ENCODE peak calls at places on chromosomes 1 and 21, in five cellular contexts. One of them, this sample, is unnamed.

GRCh38 chr21:33432496-33432895 is 29.3 kb downstream of the IFNGR2 start:
- DNase-seq in fibroblast of lung: no peak
- DNase-seq in GM23248: no peak
- DNase-seq in mammary epithelial cell: no peak
- DNase-seq in astrocyte: no peak
- DNase-seq in this sample: no peak

GRCh38 chr1:18869847-18870246 is 10.4 kb upstream of the TAS1R2 start:
- DNase-seq in fibroblast of lung: no peak
- DNase-seq in GM23248: no peak
- DNase-seq in mammary epithelial cell: no peak
- DNase-seq in astrocyte: no peak
- DNase-seq in this sample: no peak

GRCh38 chr1:172775598-172776570 is 117.0 kb downstream of the FASLG start:
- DNase-seq in fibroblast of lung: peak; percentile 90
- DNase-seq in GM23248: peak; percentile 40
- DNase-seq in mammary epithelial cell: no peak
- DNase-seq in astrocyte: no peak
- DNase-seq in this sample: peak; percentile 56

GRCh38 chr1:96362623-96363022 is 359.0 kb upstream of the PTBP2 start:
- DNase-seq in fibroblast of lung: peak; percentile 98
- DNase-seq in GM23248: peak; percentile 97
- DNase-seq in mammary epithelial cell: peak; percentile 98
- DNase-seq in astrocyte: peak; percentile 100
- DNase-seq in this sample: peak; percentile 99

GRCh38 chr1:108704501-108704900 is 8.2 kb upstream of the FNDC7 start:
- DNase-seq in fibroblast of lung: peak; percentile 80
- DNase-seq in GM23248: peak; percentile 87
- DNase-seq in mammary epithelial cell: peak; percentile 76
- DNase-seq in astrocyte: peak; percentile 73
- DNase-seq in this sample: peak; percentile 78

GRCh38 chr1:216175714-216176113 is 247.5 kb downstream of the USH2A start:
- DNase-seq in fibroblast of lung: no peak
- DNase-seq in GM23248: no peak
- DNase-seq in mammary epithelial cell: no peak
- DNase-seq in astrocyte: no peak
- DNase-seq in this sample: no peak

GRCh38 chr1:152878042-152878441 is at the start of gene SMCP:
- DNase-seq in fibroblast of lung: no peak
- DNase-seq in GM23248: peak; percentile 12
- DNase-seq in mammary epithelial cell: no peak
- DNase-seq in astrocyte: no peak
- DNase-seq in this sample: no peak

GRCh38 chr1:160342520-160342919 is 530 bp downstream of the COPA start:
- DNase-seq in fibroblast of lung: peak; percentile 19
- DNase-seq in GM23248: peak; percentile 50
- DNase-seq in mammary epithelial cell: peak; percentile 16
- DNase-seq in astrocyte: no peak
- DNase-seq in this sample: peak; percentile 40

GRCh38 chr1:157781048-157781447 is 4.1 kb upstream of the FCRL2 start:
- DNase-seq in fibroblast of lung: no peak
- DNase-seq in GM23248: no peak
- DNase-seq in mammary epithelial cell: no peak
- DNase-seq in astrocyte: no peak
- DNase-seq in this sample: no peak

GRCh38 chr1:81225769-81226602 is 574.7 kb upstream of the ADGRL2 start:
- DNase-seq in fibroblast of lung: no peak
- DNase-seq in GM23248: no peak
- DNase-seq in mammary epithelial cell: no peak
- DNase-seq in astrocyte: no peak
- DNase-seq in this sample: no peak

GRCh38 chr1:218585565-218586184 is 240.5 kb downstream of the TGFB2 start:
- DNase-seq in fibroblast of lung: peak; percentile 71
- DNase-seq in GM23248: peak; percentile 70
- DNase-seq in mammary epithelial cell: peak; percentile 81
- DNase-seq in astrocyte: peak; percentile 79
- DNase-seq in this sample: peak; percentile 90

GRCh38 chr1:111227875-111228747 is 598 bp downstream of the CHI3L2 start:
- DNase-seq in fibroblast of lung: peak; percentile 92
- DNase-seq in GM23248: peak; percentile 93
- DNase-seq in mammary epithelial cell: peak; percentile 87
- DNase-seq in astrocyte: peak; percentile 92
- DNase-seq in this sample: peak; percentile 43

GRCh38 chr1:221933814-221934213 is 191.9 kb upstream of the DUSP10 start:
- DNase-seq in fibroblast of lung: no peak
- DNase-seq in GM23248: no peak
- DNase-seq in mammary epithelial cell: no peak
- DNase-seq in astrocyte: no peak
- DNase-seq in this sample: no peak

GRCh38 chr1:76759950-76760349 is 107.3 kb upstream of the ST6GALNAC5 start:
- DNase-seq in fibroblast of lung: peak; percentile 61
- DNase-seq in GM23248: peak; percentile 41
- DNase-seq in mammary epithelial cell: peak; percentile 5
- DNase-seq in astrocyte: peak; percentile 17
- DNase-seq in this sample: peak; percentile 11

GRCh38 chr1:147613506-147613905 is 56.8 kb downstream of the ACP6 start:
- DNase-seq in fibroblast of lung: peak; percentile 82
- DNase-seq in GM23248: no peak
- DNase-seq in mammary epithelial cell: no peak
- DNase-seq in astrocyte: peak; percentile 16
- DNase-seq in this sample: no peak

GRCh38 chr1:218299416-218299815 is 14.3 kb downstream of the RRP15 start:
- DNase-seq in fibroblast of lung: peak; percentile 78
- DNase-seq in GM23248: peak; percentile 75
- DNase-seq in mammary epithelial cell: peak; percentile 32
- DNase-seq in astrocyte: peak; percentile 56
- DNase-seq in this sample: peak; percentile 60

GRCh38 chr1:15261155-15262002 is 14.4 kb downstream of the FHAD1 start:
- DNase-seq in fibroblast of lung: no peak
- DNase-seq in GM23248: peak; percentile 59
- DNase-seq in mammary epithelial cell: no peak
- DNase-seq in astrocyte: no peak
- DNase-seq in this sample: peak; percentile 59

GRCh38 chr1:147168626-147169058 is 3.6 kb downstream of the PRKAB2 start:
- DNase-seq in fibroblast of lung: peak; percentile 49
- DNase-seq in GM23248: peak; percentile 49
- DNase-seq in mammary epithelial cell: no peak
- DNase-seq in astrocyte: peak; percentile 36
- DNase-seq in this sample: peak; percentile 54

GRCh38 chr1:245577396-245578157 is 422.8 kb downstream of the KIF26B start:
- DNase-seq in fibroblast of lung: no peak
- DNase-seq in GM23248: peak; percentile 17
- DNase-seq in mammary epithelial cell: no peak
- DNase-seq in astrocyte: no peak
- DNase-seq in this sample: no peak

GRCh38 chr1:17729248-17729647 is 25.9 kb upstream of the ACTL8 start:
- DNase-seq in fibroblast of lung: no peak
- DNase-seq in GM23248: no peak
- DNase-seq in mammary epithelial cell: no peak
- DNase-seq in astrocyte: no peak
- DNase-seq in this sample: no peak

GRCh38 chr1:89462250-89462649 is 62.4 kb upstream of the LRRC8B start:
- DNase-seq in fibroblast of lung: no peak
- DNase-seq in GM23248: no peak
- DNase-seq in mammary epithelial cell: no peak
- DNase-seq in astrocyte: no peak
- DNase-seq in this sample: no peak

GRCh38 chr1:65769621-65770020 is 23.1 kb upstream of the PDE4B start:
- DNase-seq in fibroblast of lung: peak; percentile 26
- DNase-seq in GM23248: peak; percentile 52
- DNase-seq in mammary epithelial cell: no peak
- DNase-seq in astrocyte: peak; percentile 27
- DNase-seq in this sample: no peak

GRCh38 chr1:13507075-13507474 is 6.7 kb downstream of the LRRC38 start:
- DNase-seq in fibroblast of lung: no peak
- DNase-seq in GM23248: no peak
- DNase-seq in mammary epithelial cell: no peak
- DNase-seq in astrocyte: no peak
- DNase-seq in this sample: no peak

GRCh38 chr1:37622131-37622530 is 12.6 kb downstream of the RSPO1 start:
- DNase-seq in fibroblast of lung: no peak
- DNase-seq in GM23248: no peak
- DNase-seq in mammary epithelial cell: no peak
- DNase-seq in astrocyte: no peak
- DNase-seq in this sample: no peak

GRCh38 chr1:235156265-235156664 is 4.8 kb downstream of the RBM34 start:
- DNase-seq in fibroblast of lung: no peak
- DNase-seq in GM23248: no peak
- DNase-seq in mammary epithelial cell: no peak
- DNase-seq in astrocyte: no peak
- DNase-seq in this sample: no peak

GRCh38 chr1:89381617-89382016 is 17.8 kb downstream of the GBP6 start:
- DNase-seq in fibroblast of lung: no peak
- DNase-seq in GM23248: no peak
- DNase-seq in mammary epithelial cell: no peak
- DNase-seq in astrocyte: no peak
- DNase-seq in this sample: no peak

GRCh38 chr1:229069176-229069575 is 201.7 kb upstream of the RAB4A start:
- DNase-seq in fibroblast of lung: no peak
- DNase-seq in GM23248: no peak
- DNase-seq in mammary epithelial cell: no peak
- DNase-seq in astrocyte: no peak
- DNase-seq in this sample: no peak

GRCh38 chr1:105793541-105794146 is 1262.8 kb upstream of the PRMT6 start:
- DNase-seq in fibroblast of lung: peak; percentile 8
- DNase-seq in GM23248: peak; percentile 50
- DNase-seq in mammary epithelial cell: peak; percentile 1
- DNase-seq in astrocyte: no peak
- DNase-seq in this sample: peak; percentile 41

GRCh38 chr1:74593887-74594866 is 79.4 kb downstream of the ERICH3 start:
- DNase-seq in fibroblast of lung: no peak
- DNase-seq in GM23248: no peak
- DNase-seq in mammary epithelial cell: no peak
- DNase-seq in astrocyte: no peak
- DNase-seq in this sample: no peak

GRCh38 chr1:101144868-101145808 is 91.7 kb upstream of the S1PR1 start:
- DNase-seq in fibroblast of lung: no peak
- DNase-seq in GM23248: peak; percentile 20
- DNase-seq in mammary epithelial cell: no peak
- DNase-seq in astrocyte: peak; percentile 61
- DNase-seq in this sample: peak; percentile 46

GRCh38 chr1:43936470-43937151 is 3.0 kb downstream of the ARTN start:
- DNase-seq in fibroblast of lung: peak; percentile 21
- DNase-seq in GM23248: peak; percentile 69
- DNase-seq in mammary epithelial cell: peak; percentile 31
- DNase-seq in astrocyte: no peak
- DNase-seq in this sample: peak; percentile 56

GRCh38 chr1:225426395-225427248 is 1.2 kb downstream of the LBR start:
- DNase-seq in fibroblast of lung: peak; percentile 43
- DNase-seq in GM23248: peak; percentile 64
- DNase-seq in mammary epithelial cell: peak; percentile 48
- DNase-seq in astrocyte: peak; percentile 12
- DNase-seq in this sample: peak; percentile 49

DNA sequence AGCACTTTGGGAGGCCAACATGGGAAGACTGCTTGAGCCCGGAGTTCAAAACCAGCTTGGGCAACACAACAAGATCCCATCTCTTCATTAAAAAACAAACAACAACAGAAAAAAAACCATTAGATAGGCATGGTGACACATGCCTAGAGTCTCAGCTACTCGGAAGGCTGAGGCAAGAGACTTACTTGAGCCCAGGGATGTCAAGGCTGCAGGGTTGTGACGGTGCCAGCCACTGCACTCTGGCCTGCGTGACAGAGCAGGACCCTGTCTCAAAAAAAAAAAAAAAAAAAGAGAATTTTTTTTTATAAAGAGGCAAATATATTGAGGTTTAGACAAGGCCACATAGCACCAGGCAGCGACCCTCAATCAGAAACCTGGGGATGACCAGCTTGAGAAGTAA is 62.7 kb downstream of the HSF2BP start:
- DNase-seq in fibroblast of lung: no peak
- DNase-seq in GM23248: no peak
- DNase-seq in mammary epithelial cell: no peak
- DNase-seq in astrocyte: no peak
- DNase-seq in this sample: no peak
- H3K4me1 ChIP-seq in fibroblast of lung: peaks cover 27% of the 10 kb centered on the region
- H3K4me1 ChIP-seq in GM23248: peaks cover 56% of the 10 kb centered on the region
- H3K4me1 ChIP-seq in mammary epithelial cell: peaks cover 47% of the 10 kb centered on the region
- H3K4me1 ChIP-seq in astrocyte: peaks cover 48% of the 10 kb centered on the region
- H3K4me1 ChIP-seq in this sample: peaks cover 14% of the 10 kb centered on the region

DNA sequence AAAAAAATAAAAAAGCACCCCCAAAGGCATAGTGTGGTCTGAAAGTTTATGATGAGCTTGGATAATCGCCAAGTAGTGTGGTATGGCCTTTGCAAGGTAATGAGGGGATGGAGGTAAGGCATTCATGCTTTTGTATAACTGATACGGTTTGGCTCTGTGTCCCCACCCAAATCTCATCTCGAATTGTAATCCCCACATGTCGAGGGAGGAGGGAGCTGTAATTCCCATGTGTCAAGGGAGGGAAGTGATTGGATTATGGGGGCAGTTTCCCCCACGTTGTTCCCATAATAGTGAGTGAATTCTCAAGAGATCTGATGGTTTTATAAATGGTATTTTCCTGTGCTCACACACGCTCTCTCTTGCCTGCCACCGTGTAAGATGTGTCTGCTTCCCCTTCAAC is 215.5 kb downstream of the NFIA start:
- DNase-seq in fibroblast of lung: no peak
- DNase-seq in GM23248: no peak
- DNase-seq in mammary epithelial cell: no peak
- DNase-seq in astrocyte: no peak
- DNase-seq in this sample: no peak
- H3K4me2 ChIP-seq in fibroblast of lung: no peak overlapping the region
- H3K4me2 ChIP-seq in GM23248: no peak overlapping the region
- H3K4me2 ChIP-seq in mammary epithelial cell: no peak overlapping the region
- H3K4me2 ChIP-seq in astrocyte: no peak overlapping the region
- H3K4me2 ChIP-seq in this sample: no peak overlapping the region

GRCh38 chr1:2259668-2260392 is 31.7 kb downstream of the SKI start:
- DNase-seq in fibroblast of lung: no peak
- DNase-seq in GM23248: peak; percentile 73
- DNase-seq in mammary epithelial cell: no peak
- DNase-seq in astrocyte: no peak
- DNase-seq in this sample: no peak
- H3K4me1 ChIP-seq in fibroblast of lung: no peaks in the 10 kb centered on the region
- H3K4me1 ChIP-seq in GM23248: peaks cover 30% of the 10 kb centered on the region
- H3K4me1 ChIP-seq in mammary epithelial cell: peaks cover 12% of the 10 kb centered on the region
- H3K4me1 ChIP-seq in astrocyte: peaks cover 13% of the 10 kb centered on the region
- H3K4me1 ChIP-seq in this sample: peaks cover 16% of the 10 kb centered on the region

DNA sequence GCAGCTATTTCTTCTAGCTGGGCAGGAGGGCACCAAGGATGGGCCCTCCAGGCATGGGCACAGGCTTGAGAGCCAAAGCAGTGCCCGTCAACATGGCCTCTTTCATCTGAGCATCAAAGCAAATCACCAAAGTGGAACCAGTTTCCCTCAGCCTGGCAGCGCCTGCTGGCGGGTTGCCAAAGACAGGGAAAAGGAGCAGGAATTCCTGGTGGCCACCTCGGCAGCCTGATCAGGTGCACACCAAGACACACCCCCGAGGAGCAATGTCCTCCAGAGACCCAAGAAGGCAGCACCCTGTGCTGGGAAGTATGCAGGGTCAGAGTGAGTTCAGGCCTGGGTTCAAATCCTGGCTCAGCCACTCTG is 1.2 kb downstream of the MATN1 start:
- DNase-seq in fibroblast of lung: no peak
- DNase-seq in GM23248: no peak
- DNase-seq in mammary epithelial cell: no peak
- DNase-seq in astrocyte: no peak
- DNase-seq in this sample: no peak
- H3K4me2 ChIP-seq in fibroblast of lung: no peak overlapping the region
- H3K4me2 ChIP-seq in GM23248: no peak overlapping the region
- H3K4me2 ChIP-seq in mammary epithelial cell: no peak overlapping the region
- H3K4me2 ChIP-seq in astrocyte: no peak overlapping the region
- H3K4me2 ChIP-seq in this sample: no peak overlapping the region

This sample was measured in mesenchymal stem cell.